ENCODE peak calls at places on chromosomes 3 and 15, in nine cellular contexts. One of them, this sample, is unnamed.

GRCh38 chr15:89052474-89052873 is 35.8 kb upstream of the ABHD2 start:
- DNase-seq in foreskin fibroblast: peak
- DNase-seq in uterus: no peak
- DNase-seq in AG04449: peak
- DNase-seq in CD4-positive, alpha-beta T cell: no peak
- DNase-seq in brain microvascular endothelial cell: peak
- DNase-seq in IMR-90: peak
- DNase-seq in A549: no peak
- DNase-seq in cardiac fibroblast: peak
- DNase-seq in this sample: no peak

GRCh38 chr3:46656778-46657556 is 36.5 kb downstream of the ALS2CL start:
- DNase-seq in foreskin fibroblast: peak
- DNase-seq in uterus: no peak
- DNase-seq in AG04449: no peak
- DNase-seq in CD4-positive, alpha-beta T cell: no peak
- DNase-seq in brain microvascular endothelial cell: no peak
- DNase-seq in IMR-90: no peak
- DNase-seq in A549: no peak
- DNase-seq in cardiac fibroblast: no peak
- DNase-seq in this sample: no peak

GRCh38 chr3:170360476-170360875 is 3.0 kb downstream of the SKIL start:
- DNase-seq in foreskin fibroblast: peak
- DNase-seq in uterus: no peak
- DNase-seq in AG04449: no peak
- DNase-seq in CD4-positive, alpha-beta T cell: no peak
- DNase-seq in brain microvascular endothelial cell: no peak
- DNase-seq in IMR-90: peak
- DNase-seq in A549: no peak
- DNase-seq in cardiac fibroblast: no peak
- DNase-seq in this sample: no peak

GRCh38 chr15:38647683-38648082 is 83.1 kb upstream of the RASGRP1 start:
- DNase-seq in foreskin fibroblast: peak
- DNase-seq in uterus: no peak
- DNase-seq in AG04449: no peak
- DNase-seq in CD4-positive, alpha-beta T cell: no peak
- DNase-seq in brain microvascular endothelial cell: no peak
- DNase-seq in IMR-90: peak
- DNase-seq in A549: peak
- DNase-seq in cardiac fibroblast: peak
- DNase-seq in this sample: no peak

GRCh38 chr3:41630708-41631107 is 331.2 kb downstream of the ULK4 start:
- DNase-seq in foreskin fibroblast: no peak
- DNase-seq in uterus: no peak
- DNase-seq in AG04449: no peak
- DNase-seq in CD4-positive, alpha-beta T cell: no peak
- DNase-seq in brain microvascular endothelial cell: no peak
- DNase-seq in IMR-90: no peak
- DNase-seq in A549: no peak
- DNase-seq in cardiac fibroblast: no peak
- DNase-seq in this sample: no peak

GRCh38 chr15:55277116-55277564 is 12.5 kb downstream of the RAB27A start:
- DNase-seq in foreskin fibroblast: no peak
- DNase-seq in uterus: no peak
- DNase-seq in AG04449: no peak
- DNase-seq in CD4-positive, alpha-beta T cell: peak
- DNase-seq in brain microvascular endothelial cell: no peak
- DNase-seq in IMR-90: peak
- DNase-seq in A549: no peak
- DNase-seq in cardiac fibroblast: no peak
- DNase-seq in this sample: peak

GRCh38 chr3:182920515-182921084 is 59.7 kb downstream of the DCUN1D1 start:
- DNase-seq in foreskin fibroblast: peak
- DNase-seq in uterus: no peak
- DNase-seq in AG04449: no peak
- DNase-seq in CD4-positive, alpha-beta T cell: no peak
- DNase-seq in brain microvascular endothelial cell: no peak
- DNase-seq in IMR-90: no peak
- DNase-seq in A549: peak
- DNase-seq in cardiac fibroblast: peak
- DNase-seq in this sample: no peak

GRCh38 chr3:104273046-104273649 is 1093.6 kb upstream of the ALCAM start:
- DNase-seq in foreskin fibroblast: peak
- DNase-seq in uterus: no peak
- DNase-seq in AG04449: peak
- DNase-seq in CD4-positive, alpha-beta T cell: no peak
- DNase-seq in brain microvascular endothelial cell: peak
- DNase-seq in IMR-90: peak
- DNase-seq in A549: no peak
- DNase-seq in cardiac fibroblast: peak
- DNase-seq in this sample: no peak

GRCh38 chr15:88144921-88145320 is 111.6 kb downstream of the NTRK3 start:
- DNase-seq in foreskin fibroblast: no peak
- DNase-seq in uterus: no peak
- DNase-seq in AG04449: no peak
- DNase-seq in CD4-positive, alpha-beta T cell: no peak
- DNase-seq in brain microvascular endothelial cell: no peak
- DNase-seq in IMR-90: no peak
- DNase-seq in A549: no peak
- DNase-seq in cardiac fibroblast: no peak
- DNase-seq in this sample: no peak

GRCh38 chr15:96330450-96331140 is at the start of gene NR2F2:
- DNase-seq in foreskin fibroblast: peak
- DNase-seq in uterus: peak
- DNase-seq in AG04449: peak
- DNase-seq in CD4-positive, alpha-beta T cell: peak
- DNase-seq in brain microvascular endothelial cell: peak
- DNase-seq in IMR-90: peak
- DNase-seq in A549: peak
- DNase-seq in cardiac fibroblast: peak
- DNase-seq in this sample: peak

GRCh38 chr15:55694652-55695150 is 48.3 kb downstream of the PRTG start:
- DNase-seq in foreskin fibroblast: peak
- DNase-seq in uterus: no peak
- DNase-seq in AG04449: no peak
- DNase-seq in CD4-positive, alpha-beta T cell: no peak
- DNase-seq in brain microvascular endothelial cell: no peak
- DNase-seq in IMR-90: peak
- DNase-seq in A549: no peak
- DNase-seq in cardiac fibroblast: no peak
- DNase-seq in this sample: peak

GRCh38 chr3:166446291-166446690 is 609.1 kb upstream of the BCHE start:
- DNase-seq in foreskin fibroblast: no peak
- DNase-seq in uterus: no peak
- DNase-seq in AG04449: no peak
- DNase-seq in CD4-positive, alpha-beta T cell: no peak
- DNase-seq in brain microvascular endothelial cell: peak
- DNase-seq in IMR-90: peak
- DNase-seq in A549: no peak
- DNase-seq in cardiac fibroblast: peak
- DNase-seq in this sample: no peak

GRCh38 chr15:41286665-41287333 is 45.6 kb downstream of the OIP5 start:
- DNase-seq in foreskin fibroblast: peak
- DNase-seq in uterus: no peak
- DNase-seq in AG04449: no peak
- DNase-seq in CD4-positive, alpha-beta T cell: no peak
- DNase-seq in brain microvascular endothelial cell: no peak
- DNase-seq in IMR-90: peak
- DNase-seq in A549: no peak
- DNase-seq in cardiac fibroblast: peak
- DNase-seq in this sample: no peak

GRCh38 chr3:158091526-158091925 is 14.7 kb downstream of the SHOX2 start:
- DNase-seq in foreskin fibroblast: peak
- DNase-seq in uterus: no peak
- DNase-seq in AG04449: no peak
- DNase-seq in CD4-positive, alpha-beta T cell: no peak
- DNase-seq in brain microvascular endothelial cell: no peak
- DNase-seq in IMR-90: peak
- DNase-seq in A549: peak
- DNase-seq in cardiac fibroblast: peak
- DNase-seq in this sample: no peak

GRCh38 chr3:124202754-124203153 is 210.8 kb upstream of the ROPN1 start:
- DNase-seq in foreskin fibroblast: no peak
- DNase-seq in uterus: peak
- DNase-seq in AG04449: no peak
- DNase-seq in CD4-positive, alpha-beta T cell: no peak
- DNase-seq in brain microvascular endothelial cell: no peak
- DNase-seq in IMR-90: no peak
- DNase-seq in A549: no peak
- DNase-seq in cardiac fibroblast: no peak
- DNase-seq in this sample: no peak

GRCh38 chr3:47522082-47522987 is 8.8 kb upstream of the ELP6 start:
- DNase-seq in foreskin fibroblast: peak
- DNase-seq in uterus: peak
- DNase-seq in AG04449: peak
- DNase-seq in CD4-positive, alpha-beta T cell: peak
- DNase-seq in brain microvascular endothelial cell: peak
- DNase-seq in IMR-90: peak
- DNase-seq in A549: peak
- DNase-seq in cardiac fibroblast: peak
- DNase-seq in this sample: peak

GRCh38 chr15:53978248-53978906 is at the start of gene UNC13C:
- DNase-seq in foreskin fibroblast: peak
- DNase-seq in uterus: peak
- DNase-seq in AG04449: no peak
- DNase-seq in CD4-positive, alpha-beta T cell: no peak
- DNase-seq in brain microvascular endothelial cell: peak
- DNase-seq in IMR-90: no peak
- DNase-seq in A549: peak
- DNase-seq in cardiac fibroblast: no peak
- DNase-seq in this sample: no peak

GRCh38 chr3:155859859-155860258 is 5.6 kb upstream of the SLC33A1 start:
- DNase-seq in foreskin fibroblast: peak
- DNase-seq in uterus: no peak
- DNase-seq in AG04449: no peak
- DNase-seq in CD4-positive, alpha-beta T cell: no peak
- DNase-seq in brain microvascular endothelial cell: no peak
- DNase-seq in IMR-90: peak
- DNase-seq in A549: peak
- DNase-seq in cardiac fibroblast: peak
- DNase-seq in this sample: peak
- TF ChIP-seq CTCF in foreskin fibroblast: peak
- TF ChIP-seq CTCF in uterus: no peak
- TF ChIP-seq CTCF in AG04449: no peak
- TF ChIP-seq CTCF in CD4-positive, alpha-beta T cell: no peak
- TF ChIP-seq CTCF in brain microvascular endothelial cell: peak
- TF ChIP-seq CTCF in IMR-90: peak
- TF ChIP-seq CTCF in A549: peak
- TF ChIP-seq CTCF in cardiac fibroblast: peak
- TF ChIP-seq CTCF in this sample: peak

GRCh38 chr15:52171386-52171785 is 19.8 kb downstream of the GNB5 start:
- DNase-seq in foreskin fibroblast: peak
- DNase-seq in uterus: no peak
- DNase-seq in AG04449: no peak
- DNase-seq in CD4-positive, alpha-beta T cell: no peak
- DNase-seq in brain microvascular endothelial cell: peak
- DNase-seq in IMR-90: peak
- DNase-seq in A549: no peak
- DNase-seq in cardiac fibroblast: peak
- DNase-seq in this sample: no peak
- TF ChIP-seq CTCF in foreskin fibroblast: no peak
- TF ChIP-seq CTCF in uterus: no peak
- TF ChIP-seq CTCF in AG04449: no peak
- TF ChIP-seq CTCF in CD4-positive, alpha-beta T cell: peak
- TF ChIP-seq CTCF in brain microvascular endothelial cell: peak
- TF ChIP-seq CTCF in IMR-90: no peak
- TF ChIP-seq CTCF in A549: no peak
- TF ChIP-seq CTCF in cardiac fibroblast: no peak
- TF ChIP-seq CTCF in this sample: no peak

DNA sequence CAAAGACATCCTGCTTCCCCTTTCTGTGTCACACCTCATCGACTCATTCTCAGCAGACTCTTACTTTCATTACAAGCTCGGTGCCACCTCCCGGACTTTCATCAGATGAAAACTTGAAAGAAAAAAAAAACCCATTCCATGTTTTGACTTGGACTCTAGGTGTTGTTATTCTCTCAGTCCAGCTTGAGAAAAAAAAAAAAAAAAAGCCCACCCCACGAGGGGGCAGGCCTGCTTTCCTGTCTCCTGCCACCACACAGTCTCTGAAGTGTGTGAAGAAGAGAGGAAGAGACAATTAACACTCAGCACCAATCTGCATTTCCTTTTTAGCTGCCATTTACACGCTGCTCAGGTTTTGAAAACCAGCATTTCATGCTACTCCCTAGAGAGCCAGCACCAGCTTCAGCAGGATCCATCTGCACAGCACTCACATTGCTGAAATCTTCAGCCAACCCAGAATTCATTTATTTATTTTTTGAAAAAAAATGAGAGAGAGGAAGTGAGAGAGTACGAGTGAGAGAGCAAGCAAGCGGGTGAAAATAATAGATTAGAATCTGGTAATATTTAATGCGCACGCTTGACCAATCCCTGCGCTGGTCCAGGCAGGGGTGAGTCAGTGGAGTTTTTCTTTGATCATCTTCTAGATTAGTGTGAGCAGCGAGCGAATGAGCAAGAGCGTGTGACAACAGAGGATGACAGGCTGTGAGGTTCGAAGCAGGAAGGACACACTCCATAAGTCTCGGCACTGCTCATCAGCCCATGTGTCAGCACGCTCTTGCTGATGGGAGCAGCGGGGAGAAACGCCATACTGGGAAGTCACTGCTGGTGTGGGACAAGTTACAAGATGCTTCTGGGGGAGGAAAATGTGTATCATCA is 23.5 kb downstream of the ZNF80 start:
- DNase-seq in foreskin fibroblast: peak
- DNase-seq in uterus: no peak
- DNase-seq in AG04449: peak
- DNase-seq in CD4-positive, alpha-beta T cell: peak
- DNase-seq in brain microvascular endothelial cell: peak
- DNase-seq in IMR-90: peak
- DNase-seq in A549: no peak
- DNase-seq in cardiac fibroblast: peak
- DNase-seq in this sample: peak
- TF ChIP-seq CTCF in foreskin fibroblast: no peak
- TF ChIP-seq CTCF in uterus: no peak
- TF ChIP-seq CTCF in AG04449: no peak
- TF ChIP-seq CTCF in CD4-positive, alpha-beta T cell: peak
- TF ChIP-seq CTCF in brain microvascular endothelial cell: peak
- TF ChIP-seq CTCF in IMR-90: no peak
- TF ChIP-seq CTCF in A549: no peak
- TF ChIP-seq CTCF in cardiac fibroblast: no peak
- TF ChIP-seq CTCF in this sample: no peak

DNA sequence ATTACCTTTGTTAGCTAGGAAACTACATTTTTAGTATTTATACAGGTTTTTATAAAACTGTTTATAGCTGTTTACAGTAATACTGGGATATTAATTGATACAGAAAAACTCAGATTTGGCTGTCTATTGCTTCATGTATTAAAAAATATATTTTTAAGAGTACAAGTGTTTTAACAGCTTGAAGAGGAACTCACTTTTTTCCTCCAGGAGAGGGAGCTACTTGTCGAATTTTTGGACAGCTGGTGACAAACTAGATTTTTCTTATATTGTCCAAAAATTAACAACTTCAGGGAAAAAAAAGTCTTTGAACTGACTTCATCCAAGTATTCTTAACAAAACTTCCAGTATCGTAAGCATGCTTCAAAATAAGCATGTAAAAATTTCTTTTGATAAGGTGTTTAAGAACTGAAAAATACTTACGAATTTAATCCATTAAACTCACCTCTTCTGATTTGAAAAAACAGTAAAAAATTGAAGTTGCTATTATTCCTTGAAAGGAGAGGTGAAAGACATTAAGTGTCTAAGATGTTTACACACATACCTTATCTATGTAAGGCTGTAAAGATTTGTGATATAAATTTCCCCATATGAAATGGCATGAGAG is 4.0 kb downstream of the DIPK2A start:
- DNase-seq in foreskin fibroblast: peak
- DNase-seq in uterus: no peak
- DNase-seq in AG04449: no peak
- DNase-seq in CD4-positive, alpha-beta T cell: no peak
- DNase-seq in brain microvascular endothelial cell: peak
- DNase-seq in IMR-90: peak
- DNase-seq in A549: peak
- DNase-seq in cardiac fibroblast: peak
- DNase-seq in this sample: no peak
- TF ChIP-seq CTCF in foreskin fibroblast: peak
- TF ChIP-seq CTCF in uterus: peak
- TF ChIP-seq CTCF in AG04449: peak
- TF ChIP-seq CTCF in CD4-positive, alpha-beta T cell: peak
- TF ChIP-seq CTCF in brain microvascular endothelial cell: peak
- TF ChIP-seq CTCF in IMR-90: peak
- TF ChIP-seq CTCF in A549: peak
- TF ChIP-seq CTCF in cardiac fibroblast: peak
- TF ChIP-seq CTCF in this sample: peak